ENCODE peak calls at places on chromosomes 12 and 14, in six cellular contexts. C is activated CD8-positive, alpha-beta memory T cell treated with anti-CD3 and anti-CD28 coated beads for 1 hour; M is effector CD8-positive, alpha-beta T cell; P is T1000; B is dermis blood vessel endothelial cell; J is amygdala. D is an unnamed sample.

GRCh38 chr12:51622564-51622963 is 31.5 kb downstream of the SCN8A start:
- DNase-seq in C (no peak), M (no peak), P (no peak), B (no peak), J (no peak), D (no peak)

GRCh38 chr12:90449611-90450010 is 505.4 kb downstream of the CCER1 start:
- DNase-seq in C (no peak), M (no peak), P (no peak), B (peak), J (no peak), D (no peak)

GRCh38 chr14:69326611-69327010 is 66.7 kb downstream of the GALNT16 start:
- DNase-seq in C (no peak), M (no peak), P (no peak), B (no peak), J (no peak), D (no peak)

GRCh38 chr12:3770891-3771290 is 18.0 kb upstream of the CRACR2A start:
- DNase-seq in C (no peak), M (no peak), P (no peak), B (peak), J (no peak), D (no peak)

GRCh38 chr12:96305665-96306064 is 94.6 kb downstream of the CDK17 start:
- DNase-seq in C (no peak), M (no peak), P (no peak), B (no peak), J (no peak), D (no peak)

GRCh38 chr12:124297856-124298255 is 3.0 kb downstream of the RFLNA start:
- DNase-seq in C (no peak), M (no peak), P (no peak), B (no peak), J (no peak), D (no peak)

GRCh38 chr12:57803317-57803893 is 15.1 kb downstream of the AVIL start:
- DNase-seq in C (no peak), M (peak), P (no peak), B (peak), J (no peak), D (no peak)

GRCh38 chr12:71562681-71563595 is 100.7 kb downstream of the ZFC3H1 start:
- DNase-seq in C (no peak), M (no peak), P (no peak), B (no peak), J (no peak), D (no peak)

GRCh38 chr12:83389237-83389996 is 702.7 kb downstream of the TMTC2 start:
- DNase-seq in C (no peak), M (no peak), P (no peak), B (no peak), J (no peak), D (peak)

GRCh38 chr14:50060871-50061663 is 55.3 kb downstream of the VCPKMT start:
- DNase-seq in C (no peak), M (no peak), P (peak), B (peak), J (no peak), D (no peak)

GRCh38 chr14:102900631-102901571 is 21.6 kb upstream of the AMN start:
- DNase-seq in C (no peak), M (no peak), P (no peak), B (no peak), J (no peak), D (no peak)

GRCh38 chr14:105861985-105862465 is 335.6 kb downstream of the TMEM121 start:
- DNase-seq in C (no peak), M (no peak), P (no peak), B (no peak), J (no peak), D (no peak)

GRCh38 chr12:19799216-19799615 is 359.9 kb downstream of the AEBP2 start:
- DNase-seq in C (no peak), M (no peak), P (no peak), B (peak), J (no peak), D (no peak)

GRCh38 chr12:28424965-28425364 is 234.7 kb downstream of the CCDC91 start:
- DNase-seq in C (no peak), M (no peak), P (no peak), B (peak), J (no peak), D (no peak)

GRCh38 chr14:68447581-68448281 is 345.1 kb downstream of the ZFP36L1 start:
- DNase-seq in C (no peak), M (no peak), P (no peak), B (no peak), J (no peak), D (no peak)

GRCh38 chr12:71610036-71610795 is 53.4 kb downstream of the ZFC3H1 start:
- DNase-seq in C (no peak), M (no peak), P (no peak), B (peak), J (no peak), D (no peak)

GRCh38 chr12:88753707-88754106 is 173.4 kb upstream of the KITLG start:
- DNase-seq in C (no peak), M (no peak), P (no peak), B (no peak), J (no peak), D (no peak)

GRCh38 chr14:99930420-99931274 is 134.6 kb upstream of the EVL start:
- DNase-seq in C (no peak), M (no peak), P (no peak), B (peak), J (no peak), D (no peak)

GRCh38 chr14:68397371-68397779 is 395.5 kb downstream of the ZFP36L1 start:
- DNase-seq in C (no peak), M (no peak), P (no peak), B (no peak), J (peak), D (no peak)

GRCh38 chr12:11581179-11581755 is 68.2 kb upstream of the ETV6 start:
- DNase-seq in C (peak), M (peak), P (peak), B (peak), J (peak), D (peak)

GRCh38 chr12:73632191-73632590 is 905.4 kb upstream of the ATXN7L3B start:
- DNase-seq in C (no peak), M (no peak), P (no peak), B (no peak), J (no peak), D (no peak)

GRCh38 chr14:24377660-24378059 is 9.7 kb downstream of the NFATC4 start:
- DNase-seq in C (no peak), M (no peak), P (no peak), B (no peak), J (no peak), D (no peak)

GRCh38 chr12:20950248-20950647 is 139.7 kb downstream of the SLCO1B3 start:
- DNase-seq in C (no peak), M (no peak), P (no peak), B (peak), J (no peak), D (peak)

GRCh38 chr12:115541891-115542361 is 735.6 kb downstream of the MED13L start:
- DNase-seq in C (no peak), M (no peak), P (no peak), B (no peak), J (no peak), D (no peak)

GRCh38 chr12:87870061-87870460 is 159.1 kb downstream of the C12orf50 start:
- DNase-seq in C (no peak), M (no peak), P (no peak), B (no peak), J (no peak), D (no peak)

GRCh38 chr14:54086780-54087179 is 130.2 kb upstream of the BMP4 start:
- DNase-seq in C (no peak), M (no peak), P (no peak), B (no peak), J (no peak), D (no peak)

GRCh38 chr14:21025374-21026151 is 702 bp upstream of the NDRG2 start:
- DNase-seq in C (no peak), M (peak), P (no peak), B (no peak), J (peak), D (no peak)

GRCh38 chr14:80781968-80782367 is 159.6 kb downstream of the CEP128 start:
- DNase-seq in C (no peak), M (no peak), P (no peak), B (peak), J (no peak), D (no peak)